ENCODE peak calls at places on chromosomes 13 and 19, in nine cellular contexts. One of them, this sample, is unnamed.

GRCh38 chr19:50462970-50463369 is 13.3 kb upstream of the EMC10 start:
- DNase-seq in HuH-7: no peak
- DNase-seq in uterus: no peak
- DNase-seq in AG08396: no peak
- DNase-seq in GDM1: no peak
- DNase-seq in GM13977: no peak
- DNase-seq in DND-41: no peak
- DNase-seq in NCI-H2081: no peak
- DNase-seq in stimulated activated CD8-positive, alpha-beta memory T cell treated with anti-CD3 and anti-CD28 coated beads, Interleukin-7, amount 100 ng/mL, for 48 hours: no peak
- DNase-seq in this sample: no peak

GRCh38 chr13:101398920-101399319 is 17.4 kb downstream of the NALCN start:
- DNase-seq in NCI-H2081: no peak
- DNase-seq in GDM1: no peak
- DNase-seq in stimulated activated CD8-positive, alpha-beta memory T cell treated with anti-CD3 and anti-CD28 coated beads, Interleukin-7, amount 100 ng/mL, for 48 hours: no peak
- DNase-seq in HuH-7: no peak
- DNase-seq in uterus: no peak
- DNase-seq in GM13977: no peak
- DNase-seq in AG08396: peak
- DNase-seq in DND-41: no peak
- DNase-seq in this sample: peak

GRCh38 chr13:49561064-49561410 is 24.3 kb downstream of the RCBTB1 start:
- DNase-seq in NCI-H2081: no peak
- DNase-seq in stimulated activated CD8-positive, alpha-beta memory T cell treated with anti-CD3 and anti-CD28 coated beads, Interleukin-7, amount 100 ng/mL, for 48 hours: no peak
- DNase-seq in GM13977: no peak
- DNase-seq in uterus: no peak
- DNase-seq in AG08396: no peak
- DNase-seq in HuH-7: peak
- DNase-seq in DND-41: no peak
- DNase-seq in GDM1: no peak
- DNase-seq in this sample: no peak

GRCh38 chr13:113649212-113649611 is 8.8 kb downstream of the ATP4B start:
- DNase-seq in AG08396: no peak
- DNase-seq in GDM1: no peak
- DNase-seq in DND-41: no peak
- DNase-seq in NCI-H2081: no peak
- DNase-seq in HuH-7: no peak
- DNase-seq in stimulated activated CD8-positive, alpha-beta memory T cell treated with anti-CD3 and anti-CD28 coated beads, Interleukin-7, amount 100 ng/mL, for 48 hours: no peak
- DNase-seq in uterus: peak
- DNase-seq in GM13977: no peak
- DNase-seq in this sample: no peak

GRCh38 chr19:21491161-21491560 is 14.2 kb upstream of the ZNF429 start:
- DNase-seq in AG08396: no peak
- DNase-seq in DND-41: no peak
- DNase-seq in uterus: no peak
- DNase-seq in NCI-H2081: no peak
- DNase-seq in GDM1: no peak
- DNase-seq in GM13977: no peak
- DNase-seq in HuH-7: no peak
- DNase-seq in stimulated activated CD8-positive, alpha-beta memory T cell treated with anti-CD3 and anti-CD28 coated beads, Interleukin-7, amount 100 ng/mL, for 48 hours: no peak
- DNase-seq in this sample: no peak

GRCh38 chr13:35672611-35673010 is 196.1 kb upstream of the MAB21L1 start:
- DNase-seq in uterus: no peak
- DNase-seq in GDM1: no peak
- DNase-seq in stimulated activated CD8-positive, alpha-beta memory T cell treated with anti-CD3 and anti-CD28 coated beads, Interleukin-7, amount 100 ng/mL, for 48 hours: no peak
- DNase-seq in AG08396: no peak
- DNase-seq in NCI-H2081: peak
- DNase-seq in GM13977: no peak
- DNase-seq in HuH-7: no peak
- DNase-seq in DND-41: no peak
- DNase-seq in this sample: no peak

GRCh38 chr19:41934849-41935374 is 6.7 kb upstream of the ERFL start:
- DNase-seq in uterus: peak
- DNase-seq in DND-41: peak
- DNase-seq in NCI-H2081: peak
- DNase-seq in HuH-7: peak
- DNase-seq in GDM1: peak
- DNase-seq in stimulated activated CD8-positive, alpha-beta memory T cell treated with anti-CD3 and anti-CD28 coated beads, Interleukin-7, amount 100 ng/mL, for 48 hours: peak
- DNase-seq in GM13977: peak
- DNase-seq in AG08396: peak
- DNase-seq in this sample: peak

GRCh38 chr19:10690351-10690781 is 10.9 kb upstream of the QTRT1 start:
- DNase-seq in DND-41: no peak
- DNase-seq in HuH-7: no peak
- DNase-seq in NCI-H2081: no peak
- DNase-seq in GM13977: no peak
- DNase-seq in stimulated activated CD8-positive, alpha-beta memory T cell treated with anti-CD3 and anti-CD28 coated beads, Interleukin-7, amount 100 ng/mL, for 48 hours: no peak
- DNase-seq in AG08396: no peak
- DNase-seq in GDM1: no peak
- DNase-seq in uterus: no peak
- DNase-seq in this sample: peak